ENCODE peak calls at places on chromosomes 4 and X, in eight cellular contexts. W is PC-9, U is HCT116, G is GM23338, S is GM23248, Q is Karpas-422, Z is PC-3, I is OCI-LY7. E is an unnamed sample.

GRCh38 chr4:35725131-35725530 is 519.2 kb downstream of the ARAP2 start:
- DNase-seq in Z (peak; percentile 5), W (no peak), U (no peak), S (no peak), I (peak; percentile 2), G (peak; percentile 77), Q (no peak), E (no peak)

GRCh38 chrX:15737957-15738685 is at the start of gene CA5B:
- DNase-seq in Q (peak; percentile 95), W (peak; percentile 99), U (peak; percentile 68), Z (peak; percentile 94), S (peak; percentile 88), I (peak; percentile 91), G (peak; percentile 91), E (peak; percentile 89)

GRCh38 chrX:134547047-134547679 is 87.2 kb downstream of the HPRT1 start:
- DNase-seq in I (no peak), S (peak; percentile 64), Z (no peak), G (no peak), W (no peak), U (no peak), Q (no peak), E (no peak)

GRCh38 chr4:36471903-36472302 is 190.5 kb downstream of the DTHD1 start:
- DNase-seq in Q (no peak), G (no peak), I (no peak), Z (no peak), S (no peak), W (no peak), U (no peak), E (no peak)

GRCh38 chr4:101785476-101785875 is 5.1 kb upstream of the BANK1 start:
- DNase-seq in I (no peak), Z (no peak), W (no peak), Q (no peak), G (no peak), S (no peak), U (no peak), E (no peak)

GRCh38 chrX:137031517-137032377 is 2.0 kb downstream of the GPR101 start:
- DNase-seq in Z (peak; percentile 48), W (no peak), Q (no peak), U (no peak), I (no peak), G (peak; percentile 68), S (peak; percentile 55), E (peak; percentile 36)

GRCh38 chr4:168685136-168685535 is 188.3 kb downstream of the PALLD start:
- DNase-seq in G (no peak), W (no peak), Q (peak; percentile 47), Z (no peak), S (no peak), U (no peak), I (peak; percentile 8), E (no peak)

GRCh38 chr4:178090640-178091411 is 648.6 kb upstream of the AGA start:
- DNase-seq in S (no peak), W (no peak), Q (no peak), U (no peak), I (no peak), G (no peak), Z (no peak), E (no peak)

GRCh38 chrX:2266445-2267349 is 234.1 kb downstream of the DHRSX start:
- DNase-seq in G (no peak), Q (no peak), I (no peak), S (no peak), Z (no peak), W (no peak), U (no peak), E (no peak)

GRCh38 chr4:152590179-152591031 is 54.5 kb upstream of the FBXW7 start:
- DNase-seq in G (no peak), U (no peak), S (peak; percentile 98), Z (peak; percentile 60), Q (no peak), I (no peak), W (peak; percentile 44), E (no peak)

GRCh38 chrX:116490091-116490490 is 27.3 kb upstream of the CT83 start:
- DNase-seq in W (no peak), Q (peak; percentile 50), I (peak; percentile 0), U (no peak), S (peak; percentile 19), Z (peak; percentile 32), G (no peak), E (no peak)

GRCh38 chr4:132642196-132642817 is 506.8 kb upstream of the PCDH10 start:
- DNase-seq in W (peak; percentile 18), U (peak; percentile 48), G (peak; percentile 81), S (peak; percentile 27), I (peak; percentile 85), Z (peak; percentile 61), Q (peak; percentile 86), E (peak; percentile 65)

GRCh38 chr4:56575820-56576429 is 70.3 kb downstream of the ARL9 start:
- DNase-seq in G (peak; percentile 41), I (peak; percentile 39), Z (peak; percentile 67), W (no peak), Q (peak; percentile 50), S (peak; percentile 66), U (peak; percentile 36), E (peak; percentile 30)

GRCh38 chr4:85474818-85475630 is at the start of gene ARHGAP24:
- DNase-seq in Z (peak; percentile 88), S (peak; percentile 96), W (peak; percentile 88), G (peak; percentile 95), U (peak; percentile 70), I (peak; percentile 32), Q (peak; percentile 94), E (peak; percentile 93)

GRCh38 chr4:177442623-177443155 is 452 bp upstream of the AGA start:
- DNase-seq in Z (no peak), S (peak; percentile 31), U (no peak), G (no peak), I (peak; percentile 61), W (peak; percentile 5), Q (peak; percentile 63), E (peak; percentile 10)

GRCh38 chrX:134512566-134512965 is 52.6 kb downstream of the HPRT1 start:
- DNase-seq in U (peak; percentile 34), W (peak; percentile 72), Q (peak; percentile 51), Z (peak; percentile 91), S (peak; percentile 76), G (peak; percentile 31), I (no peak), E (no peak)

GRCh38 chr4:126468144-126468543 is 1153.4 kb downstream of the FAT4 start:
- DNase-seq in I (no peak), W (no peak), U (no peak), Z (no peak), S (no peak), G (no peak), Q (no peak), E (no peak)

GRCh38 chr4:126466848-126467247 is 1152.1 kb downstream of the FAT4 start:
- DNase-seq in U (no peak), G (no peak), W (no peak), S (no peak), I (no peak), Q (no peak), Z (no peak), E (no peak)

GRCh38 chr4:126470862-126471261 is 1156.1 kb downstream of the FAT4 start:
- DNase-seq in U (no peak), W (no peak), I (no peak), G (no peak), Q (no peak), Z (peak; percentile 46), S (peak; percentile 7), E (no peak)

DNA sequence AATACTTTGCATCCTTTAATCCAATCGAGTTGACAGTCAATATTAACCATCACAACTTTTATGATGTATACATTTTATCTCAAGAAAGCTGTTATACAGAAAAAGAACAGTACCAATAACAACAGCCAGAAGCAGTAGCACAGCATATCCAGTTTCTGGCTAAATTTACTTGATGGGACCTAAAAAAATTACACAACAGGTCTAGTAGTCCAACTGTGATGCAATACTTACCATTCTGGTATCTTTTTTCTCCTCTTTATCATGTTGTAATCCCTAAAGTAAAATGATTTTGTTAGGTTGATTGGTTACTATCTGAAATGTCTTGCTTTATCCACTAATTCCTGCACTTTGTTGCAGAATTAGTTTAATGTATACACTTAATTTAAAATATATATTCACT is 1150.6 kb downstream of the FAT4 start:
- DNase-seq in G (no peak), I (no peak), S (peak; percentile 1), U (no peak), Z (no peak), W (no peak), Q (no peak), E (no peak)
- H3K9me2 ChIP-seq in G (no peaks in the 10 kb centered on the region), I (no peaks in the 10 kb centered on the region), S (no peaks in the 10 kb centered on the region), U (no peaks in the 10 kb centered on the region), Z (no peaks in the 10 kb centered on the region), W (no peaks in the 10 kb centered on the region), Q (no peaks in the 10 kb centered on the region), E (no peaks in the 10 kb centered on the region)

GRCh38 chrX:9643807-9644206 is 121.8 kb downstream of the GPR143 start:
- DNase-seq in I (no peak), G (no peak), Z (no peak), W (no peak), S (no peak), Q (no peak), U (no peak), E (no peak)
- H4K20me1 ChIP-seq in I (no peaks in the 10 kb centered on the region), G (no peaks in the 10 kb centered on the region), Z (no peaks in the 10 kb centered on the region), W (no peaks in the 10 kb centered on the region), S (no peaks in the 10 kb centered on the region), Q (peaks cover 5% of the 10 kb centered on the region), U (no peaks in the 10 kb centered on the region), E (no peaks in the 10 kb centered on the region)

GRCh38 chr4:121739575-121739974 is 25.4 kb downstream of the SMIM43 start:
- DNase-seq in S (no peak), I (no peak), Z (no peak), G (no peak), U (no peak), W (no peak), Q (no peak), E (no peak)

GRCh38 chr4:121738780-121739547 is 26.0 kb downstream of the SMIM43 start:
- DNase-seq in Z (no peak), G (no peak), W (no peak), S (no peak), Q (no peak), U (no peak), I (no peak), E (no peak)

GRCh38 chr4:121736735-121737351 is 28.1 kb downstream of the SMIM43 start:
- DNase-seq in Q (peak; percentile 69), U (peak; percentile 54), Z (peak; percentile 79), G (peak; percentile 76), W (peak; percentile 31), S (peak; percentile 77), I (peak; percentile 22), E (peak; percentile 35)

GRCh38 chr4:121733942-121734341 is 31.0 kb downstream of the SMIM43 start:
- DNase-seq in I (no peak), W (no peak), U (no peak), Q (no peak), G (no peak), Z (no peak), S (no peak), E (no peak)

GRCh38 chr4:121734576-121734975 is 30.4 kb downstream of the SMIM43 start:
- DNase-seq in W (no peak), S (no peak), G (no peak), U (no peak), Z (no peak), Q (no peak), I (no peak), E (no peak)
- H3K9me2 ChIP-seq in W (no peaks in the 10 kb centered on the region), S (no peaks in the 10 kb centered on the region), G (no peaks in the 10 kb centered on the region), U (no peaks in the 10 kb centered on the region), Z (no peaks in the 10 kb centered on the region), Q (no peaks in the 10 kb centered on the region), I (no peaks in the 10 kb centered on the region), E (no peaks in the 10 kb centered on the region)

DNA sequence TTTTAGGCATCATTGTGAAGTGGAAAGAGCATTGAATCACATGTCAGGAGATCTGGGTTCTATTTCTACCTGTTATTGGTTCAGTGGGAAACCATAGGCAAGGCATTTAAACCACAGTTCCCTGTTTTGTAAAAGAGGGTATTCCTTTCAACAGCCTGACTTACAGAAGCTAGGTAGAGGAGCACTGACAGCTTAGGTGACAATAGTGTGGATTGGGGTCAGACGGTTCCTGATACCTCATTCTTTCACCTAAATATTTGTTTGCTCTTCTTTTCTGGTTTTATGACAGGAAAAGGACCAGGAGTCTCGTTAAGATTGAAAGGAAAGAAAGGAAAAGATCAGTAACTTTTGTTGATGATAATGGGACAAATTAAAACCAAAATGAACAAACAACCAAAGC is 15.9 kb upstream of the PDLIM5 start:
- DNase-seq in Q (no peak), I (no peak), U (no peak), G (no peak), W (no peak), Z (no peak), S (no peak), E (no peak)
- H4K20me1 ChIP-seq in Q (no peaks in the 10 kb centered on the region), I (no peaks in the 10 kb centered on the region), U (no peaks in the 10 kb centered on the region), G (no peaks in the 10 kb centered on the region), W (no peaks in the 10 kb centered on the region), Z (no peaks in the 10 kb centered on the region), S (no peaks in the 10 kb centered on the region), E (no peaks in the 10 kb centered on the region)

E was measured in MM.1S.